ENCODE peak calls at places on chromosomes 12 and 14, in ten cellular contexts. Y, J, D, Q, S, M, L, X, V and B are unnamed samples.
A peak's percentile ranks its signal among the peaks of the same experiment; 100 is the strongest.

GRCh38 chr12:96387981-96388380 is 12.3 kb downstream of the CDK17 start:
- DNase-seq in Q (no peak), S (no peak), J (no peak), Y (no peak), V (no peak), M (no peak), D (no peak), L (no peak), X (no peak), B (no peak)

GRCh38 chr14:68633131-68633991 is 159.5 kb downstream of the ZFP36L1 start:
- DNase-seq in L (no peak), V (peak; percentile 28), Q (no peak), X (no peak), M (peak; percentile 91), J (no peak), D (peak; percentile 80), Y (no peak), S (no peak), B (no peak)

GRCh38 chr12:16243487-16244412 is 33.7 kb downstream of the SLC15A5 start:
- DNase-seq in Q (no peak), V (no peak), S (no peak), D (no peak), M (no peak), L (no peak), Y (no peak), X (no peak), J (no peak), B (no peak)

GRCh38 chr12:111361717-111362576 is 6.9 kb downstream of the PHETA1 start:
- DNase-seq in Q (no peak), V (no peak), L (no peak), Y (no peak), S (no peak), D (no peak), X (no peak), M (no peak), J (peak; percentile 54), B (no peak)

GRCh38 chr12:58066296-58066695 is 124.9 kb downstream of the ATP23 start:
- DNase-seq in Y (no peak), X (no peak), S (no peak), V (no peak), D (no peak), M (no peak), J (no peak), Q (no peak), L (no peak), B (peak; percentile 73)

GRCh38 chr12:13223176-13223806 is 26.8 kb downstream of the EMP1 start:
- DNase-seq in V (no peak), S (peak; percentile 52), Q (peak; percentile 88), X (no peak), D (no peak), L (no peak), Y (no peak), M (no peak), J (no peak), B (peak; percentile 68)

GRCh38 chr12:50070314-50071060 is 13.1 kb downstream of the ASIC1 start:
- DNase-seq in Q (peak; percentile 85), M (peak; percentile 56), J (peak; percentile 86), S (peak; percentile 88), X (peak; percentile 91), D (peak; percentile 93), L (peak; percentile 67), Y (peak; percentile 84), V (peak; percentile 89), B (peak; percentile 73)

GRCh38 chr14:50501642-50502041 is 30.7 kb downstream of the MAP4K5 start:
- DNase-seq in Q (peak; percentile 84), S (no peak), L (no peak), V (no peak), D (no peak), X (no peak), M (no peak), Y (no peak), J (no peak), B (no peak)

GRCh38 chr14:80798878-80799277 is 142.7 kb downstream of the CEP128 start:
- DNase-seq in S (no peak), X (no peak), D (no peak), V (no peak), M (no peak), J (no peak), Q (no peak), L (no peak), Y (no peak), B (no peak)

GRCh38 chr14:40417777-40418401 is 985.7 kb upstream of the FBXO33 start:
- DNase-seq in M (no peak), J (no peak), Q (peak; percentile 1), S (no peak), L (no peak), V (no peak), X (no peak), D (no peak), Y (peak; percentile 27), B (no peak)

GRCh38 chr14:70934502-70935134 is 27.4 kb downstream of the PCNX1 start:
- DNase-seq in L (no peak), M (no peak), D (no peak), Q (peak; percentile 72), S (no peak), J (no peak), Y (no peak), V (no peak), X (no peak), B (no peak)

GRCh38 chr12:13727707-13728147 is 253.7 kb downstream of the GRIN2B start:
- DNase-seq in S (no peak), D (no peak), Q (no peak), L (no peak), J (no peak), M (no peak), V (no peak), Y (peak; percentile 94), X (no peak), B (no peak)

GRCh38 chr12:49296034-49296835 is 1.3 kb downstream of the PRPH start:
- DNase-seq in L (no peak), J (peak; percentile 61), V (peak; percentile 73), M (no peak), Q (peak; percentile 42), S (no peak), Y (no peak), D (peak; percentile 57), X (no peak), B (no peak)

GRCh38 chr12:10052111-10052913 is 21.8 kb downstream of the CLEC9A start:
- DNase-seq in M (no peak), Y (no peak), Q (no peak), S (no peak), D (no peak), V (no peak), L (no peak), X (no peak), J (no peak), B (no peak)

GRCh38 chr14:96221841-96222240 is 17.2 kb downstream of the BDKRB2 start:
- DNase-seq in J (no peak), V (no peak), Y (no peak), D (no peak), Q (no peak), M (no peak), L (no peak), S (no peak), X (no peak), B (no peak)

DNA sequence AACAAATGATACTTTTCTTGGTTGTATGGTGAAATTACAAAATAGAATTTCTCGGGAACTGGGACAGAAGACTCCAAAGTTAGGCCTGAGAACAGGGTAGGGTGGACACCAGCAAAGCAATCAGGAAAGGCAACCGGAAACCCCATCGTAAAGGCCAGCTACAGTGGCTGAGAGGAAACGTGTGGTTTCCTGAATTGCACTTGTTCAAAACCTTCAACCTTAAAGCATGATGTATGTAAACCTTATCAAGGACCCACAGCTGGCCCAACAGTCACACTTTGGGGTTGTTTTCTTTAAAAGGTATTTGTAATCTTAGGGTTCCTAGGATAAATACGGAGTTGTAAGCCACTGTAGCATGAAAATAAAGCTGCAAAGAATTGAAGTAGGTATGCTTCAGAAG is 2.2 kb upstream of the PTGDR start:
- DNase-seq in D (no peak), Q (no peak), M (no peak), S (no peak), L (no peak), J (no peak), V (no peak), Y (no peak), X (no peak), B (no peak)
- H3K27me3 ChIP-seq in D (peaks cover 8% of the 10 kb centered on the region), Q (peaks cover 18% of the 10 kb centered on the region), M (peaks cover 21% of the 10 kb centered on the region), S (no peaks in the 10 kb centered on the region), L (no peaks in the 10 kb centered on the region), J (peaks cover 35% of the 10 kb centered on the region), V (peaks cover 8% of the 10 kb centered on the region), Y (peaks cover 48% of the 10 kb centered on the region), X (peaks cover 28% of the 10 kb centered on the region), B (peaks cover 8% of the 10 kb centered on the region)

GRCh38 chr14:103871596-103872480 is 24.5 kb upstream of the PPP1R13B start:
- DNase-seq in Q (peak; percentile 27), S (no peak), L (no peak), X (no peak), Y (no peak), J (peak; percentile 78), V (peak; percentile 92), M (peak; percentile 54), D (no peak), B (no peak)
- H3K4me3 ChIP-seq in Q (peak overlapping the region; percentile 57), S (peak overlapping the region; percentile 21), L (peak overlapping the region; percentile 2), X (peak overlapping the region; percentile 46), Y (no peak overlapping the region), J (peak overlapping the region; percentile 40), V (peak overlapping the region; percentile 38), M (peak overlapping the region; percentile 59), D (no peak overlapping the region), B (no peak overlapping the region)

DNA sequence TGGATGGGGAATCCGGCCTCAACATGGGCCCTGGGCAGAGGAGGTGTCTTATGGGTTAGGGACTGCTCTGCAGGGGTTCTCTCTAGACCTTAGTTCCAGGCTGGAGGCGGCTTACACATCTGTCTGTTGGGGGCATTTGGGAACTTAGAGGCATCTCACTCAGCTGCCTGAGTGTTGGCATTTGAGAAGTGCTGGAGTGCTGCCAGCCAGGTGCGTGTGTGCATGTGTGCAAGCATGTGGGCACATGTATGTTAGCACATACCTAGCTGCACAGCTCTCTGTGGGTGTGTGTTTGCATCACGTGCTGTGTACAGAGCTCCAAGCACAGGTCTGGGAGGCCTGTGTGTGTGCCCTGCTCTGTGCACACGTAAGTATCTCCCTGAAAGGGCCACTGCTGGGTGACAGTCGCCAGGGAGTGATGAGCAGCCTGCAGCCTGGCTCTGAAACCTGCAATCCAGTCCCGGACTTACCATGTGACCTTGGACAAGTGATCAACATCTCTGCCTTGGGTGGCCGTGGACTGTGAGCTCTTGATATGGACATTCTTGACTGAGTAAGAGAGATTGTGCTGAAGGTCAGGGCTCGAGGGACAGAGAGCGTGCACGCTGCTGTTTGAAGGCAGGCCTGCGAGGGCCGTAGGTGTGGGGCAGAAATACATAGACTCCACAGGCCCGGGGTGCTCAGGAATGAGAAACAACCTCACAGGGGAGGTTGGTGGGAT is 5.2 kb downstream of the LRTM2 start:
- DNase-seq in Y (no peak), X (no peak), D (no peak), J (no peak), Q (no peak), V (no peak), L (no peak), M (no peak), S (no peak), B (no peak)
- H3K27me3 ChIP-seq in Y (peaks cover 24% of the 10 kb centered on the region), X (peaks cover 96% of the 10 kb centered on the region), D (peaks cover 14% of the 10 kb centered on the region), J (peaks cover 56% of the 10 kb centered on the region), Q (peaks cover 52% of the 10 kb centered on the region), V (peaks cover 9% of the 10 kb centered on the region), L (no peaks in the 10 kb centered on the region), M (peaks cover 69% of the 10 kb centered on the region), S (no peaks in the 10 kb centered on the region), B (no peaks in the 10 kb centered on the region)

DNA sequence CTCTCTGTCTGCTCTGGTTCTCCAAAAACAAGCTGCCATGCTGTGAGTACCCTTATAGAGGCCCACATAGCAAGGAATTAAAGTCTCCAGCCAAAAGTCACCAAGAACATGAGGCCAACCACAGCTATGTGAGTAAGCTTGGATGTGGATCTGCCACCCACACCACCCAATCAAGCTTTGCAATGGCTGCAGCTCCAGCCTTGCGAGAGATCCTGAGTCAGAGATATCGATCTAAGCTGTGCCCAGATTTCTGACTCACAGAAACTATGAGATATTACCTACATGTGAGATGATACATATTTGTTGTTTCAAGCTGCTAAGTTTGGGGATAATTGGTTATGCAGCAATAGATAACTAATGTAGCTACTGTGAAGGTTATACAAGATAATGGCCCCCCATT is 15.5 kb upstream of the TMEM233 start:
- DNase-seq in D (no peak), Y (no peak), Q (peak; percentile 51), J (no peak), V (no peak), M (no peak), L (no peak), S (no peak), X (no peak), B (peak; percentile 67)
- H3K4me3 ChIP-seq in D (no peak overlapping the region), Y (no peak overlapping the region), Q (no peak overlapping the region), J (no peak overlapping the region), V (no peak overlapping the region), M (no peak overlapping the region), L (no peak overlapping the region), S (no peak overlapping the region), X (no peak overlapping the region), B (no peak overlapping the region)